ENCODE peak calls at places on chromosomes 7 and 10, in six cellular contexts. U, N, M, P, T and O are unnamed samples.

GRCh38 chr10:119896937-119897336 is 4.4 kb downstream of the SEC23IP start:
- DNase-seq in M (peak; percentile 11), N (peak; percentile 74), P (no peak), U (peak; percentile 53), T (no peak), O (peak; percentile 31)

GRCh38 chr10:132054564-132054963 is 11.2 kb upstream of the JAKMIP3 start:
- DNase-seq in N (no peak), P (no peak), U (peak; percentile 26), M (no peak), T (no peak), O (no peak)

GRCh38 chr7:14836571-14837189 is 65.9 kb downstream of the DGKB start:
- DNase-seq in P (no peak), U (peak; percentile 90), M (peak; percentile 62), N (peak; percentile 62), T (peak; percentile 94), O (peak; percentile 65)

GRCh38 chr7:1546274-1546908 is 9.6 kb downstream of the TMEM184A start:
- DNase-seq in N (no peak), T (no peak), M (no peak), U (no peak), P (no peak), O (no peak)

GRCh38 chr10:132353456-132354355 is 21.7 kb downstream of the LRRC27 start:
- DNase-seq in N (no peak), M (no peak), U (no peak), T (no peak), P (no peak), O (no peak)

GRCh38 chr7:80916770-80917681 is 1.8 kb downstream of the SEMA3C start:
- DNase-seq in U (peak; percentile 82), P (no peak), M (peak; percentile 49), N (no peak), T (peak; percentile 77), O (peak; percentile 39)

GRCh38 chr10:117497736-117498135 is 44.8 kb upstream of the EMX2 start:
- DNase-seq in N (no peak), M (no peak), P (no peak), U (no peak), T (no peak), O (no peak)

GRCh38 chr10:80137031-80137712 is 4.6 kb downstream of the PLAC9 start:
- DNase-seq in T (no peak), N (peak; percentile 85), M (peak; percentile 56), P (no peak), U (peak; percentile 89), O (peak; percentile 56)

GRCh38 chr7:128444242-128444641 is 11.4 kb upstream of the HILPDA start:
- DNase-seq in T (no peak), N (no peak), M (no peak), U (no peak), P (no peak), O (no peak)

GRCh38 chr10:124049484-124049883 is 43.9 kb downstream of the CHST15 start:
- DNase-seq in N (no peak), M (peak; percentile 31), U (peak; percentile 24), P (peak; percentile 16), T (peak; percentile 33), O (no peak)

GRCh38 chr10:71451754-71452153 is 55.0 kb downstream of the CDH23 start:
- DNase-seq in M (no peak), P (no peak), U (no peak), N (no peak), T (no peak), O (no peak)

GRCh38 chr10:133226251-133226808 is 3.7 kb upstream of the UTF1 start:
- DNase-seq in T (no peak), M (no peak), N (no peak), P (no peak), U (peak; percentile 45), O (no peak)